ENCODE peak calls at places on chromosomes 2 and 18, in four cellular contexts. R, B, N and O are unnamed samples.

GRCh38 chr18:13382683-13382989 is 164.1 kb downstream of the LDLRAD4 start:
- DNase-seq in B (no peak), N (no peak), R (no peak), O (no peak)

GRCh38 chr2:155310589-155310988 is 612.1 kb downstream of the KCNJ3 start:
- DNase-seq in R (no peak), B (no peak), N (no peak), O (no peak)

GRCh38 chr2:50648031-50648430 is 383.9 kb downstream of the NRXN1 start:
- DNase-seq in R (no peak), N (no peak), B (no peak), O (peak)

GRCh38 chr2:15449542-15450236 is 111.4 kb downstream of the NBAS start:
- DNase-seq in N (no peak), R (no peak), B (no peak), O (no peak)

GRCh38 chr18:74115046-74115445 is 32.6 kb downstream of the FBXO15 start:
- DNase-seq in N (peak), B (no peak), R (no peak), O (no peak)

GRCh38 chr2:27960237-27960912 is 69.8 kb downstream of the BABAM2 start:
- DNase-seq in R (no peak), B (no peak), N (peak), O (no peak)

GRCh38 chr18:48802543-48803428 is 148.0 kb downstream of the SMAD7 start:
- DNase-seq in R (no peak), N (no peak), B (peak), O (no peak)

GRCh38 chr2:74925361-74925786 is 33.1 kb upstream of the POLE4 start:
- DNase-seq in N (no peak), R (no peak), B (no peak), O (no peak)

GRCh38 chr2:64455031-64455332 is 1.0 kb downstream of the LGALSL start:
- DNase-seq in B (no peak), R (no peak), N (no peak), O (no peak)

GRCh38 chr2:235639387-235639786 is 145.5 kb downstream of the AGAP1 start:
- DNase-seq in B (peak), N (peak), R (no peak), O (no peak)

GRCh38 chr2:43038720-43039099 is 187.7 kb downstream of the ZFP36L2 start:
- DNase-seq in N (no peak), R (no peak), B (no peak), O (no peak)

GRCh38 chr18:75362435-75362834 is 65.1 kb downstream of the SMIM21 start:
- DNase-seq in B (no peak), N (no peak), R (no peak), O (no peak)

GRCh38 chr2:1824202-1824905 is 80.0 kb upstream of the PXDN start:
- DNase-seq in N (peak), R (no peak), B (no peak), O (no peak)

GRCh38 chr2:132462242-132462641 is 45.6 kb downstream of the GPR39 start:
- DNase-seq in N (no peak), R (no peak), B (no peak), O (no peak)

GRCh38 chr2:63124209-63124608 is 73.6 kb downstream of the OTX1 start:
- DNase-seq in N (no peak), R (no peak), B (no peak), O (no peak)

GRCh38 chr18:995641-996040 is 91.0 kb downstream of the ADCYAP1 start:
- DNase-seq in B (no peak), R (no peak), N (no peak), O (no peak)